ENCODE peak calls at places on chromosomes 13 and 19, in four cellular contexts. P is fibroblast of pulmonary artery; X is MM.1S; M is CD8-positive, alpha-beta T cell. V is an unnamed sample.
A peak's percentile ranks its signal among the peaks of the same experiment; 100 is the strongest.

GRCh38 chr19:13861714-13862531 is 15.0 kb upstream of the NANOS3 start:
- DNase-seq in P (peak; percentile 91), X (peak; percentile 75), M (peak; percentile 81), V (peak; percentile 96)

GRCh38 chr19:482186-483041 is 13.9 kb upstream of the MADCAM1 start:
- DNase-seq in P (no peak), X (no peak), M (no peak), V (no peak)

GRCh38 chr19:5131866-5132561 is 163.1 kb downstream of the KDM4B start:
- DNase-seq in P (no peak), X (no peak), M (no peak), V (no peak)

GRCh38 chr13:98014766-98015165 is 61.3 kb downstream of the IPO5 start:
- DNase-seq in P (peak; percentile 92), X (no peak), M (no peak), V (no peak)

GRCh38 chr13:98846991-98847390 is 94.5 kb upstream of the SLC15A1 start:
- DNase-seq in P (no peak), X (no peak), M (no peak), V (no peak)

GRCh38 chr13:66992183-66992582 is 238.0 kb downstream of the PCDH9 start:
- DNase-seq in P (peak; percentile 73), X (no peak), M (no peak), V (no peak)

GRCh38 chr13:92175330-92175729 is 776.9 kb downstream of the GPC5 start:
- DNase-seq in P (peak; percentile 87), X (peak; percentile 74), M (no peak), V (no peak)

GRCh38 chr13:49213539-49213938 is 6.6 kb upstream of the MLNR start:
- DNase-seq in P (no peak), X (no peak), M (no peak), V (no peak)

GRCh38 chr19:8079988-8080387 is 27.4 kb downstream of the CCL25 start:
- DNase-seq in P (no peak), X (no peak), M (no peak), V (no peak)

GRCh38 chr19:1261863-1262686 is 7.1 kb upstream of the CIRBP start:
- DNase-seq in P (no peak), X (no peak), M (no peak), V (no peak)

GRCh38 chr19:16377521-16377920 is 52.9 kb downstream of the KLF2 start:
- DNase-seq in P (no peak), X (no peak), M (no peak), V (no peak)

GRCh38 chr13:52949044-52949443 is 79.6 kb upstream of the OLFM4 start:
- DNase-seq in P (no peak), X (no peak), M (no peak), V (no peak)

GRCh38 chr19:2719232-2719735 is 1.9 kb downstream of the DIRAS1 start:
- DNase-seq in P (no peak), X (no peak), M (no peak), V (no peak)

GRCh38 chr13:41668130-41668757 is 210.9 kb downstream of the RGCC start:
- DNase-seq in P (peak; percentile 97), X (peak; percentile 53), M (no peak), V (peak; percentile 69)

GRCh38 chr13:71864094-71864980 is 2.7 kb downstream of the DACH1 start:
- DNase-seq in P (no peak), X (no peak), M (no peak), V (peak; percentile 55)

GRCh38 chr19:45553464-45553863 is 31.1 kb downstream of the OPA3 start:
- DNase-seq in P (no peak), X (no peak), M (no peak), V (no peak)

GRCh38 chr19:8618751-8619150 is 8.2 kb upstream of the ADAMTS10 start:
- DNase-seq in P (no peak), X (no peak), M (no peak), V (no peak)

GRCh38 chr19:601790-602189 is 12.1 kb downstream of the HCN2 start:
- DNase-seq in P (no peak), X (no peak), M (no peak), V (no peak)

GRCh38 chr19:29523568-29523967 is 2.2 kb upstream of the VSTM2B start:
- DNase-seq in P (no peak), X (no peak), M (no peak), V (no peak)

DNA sequence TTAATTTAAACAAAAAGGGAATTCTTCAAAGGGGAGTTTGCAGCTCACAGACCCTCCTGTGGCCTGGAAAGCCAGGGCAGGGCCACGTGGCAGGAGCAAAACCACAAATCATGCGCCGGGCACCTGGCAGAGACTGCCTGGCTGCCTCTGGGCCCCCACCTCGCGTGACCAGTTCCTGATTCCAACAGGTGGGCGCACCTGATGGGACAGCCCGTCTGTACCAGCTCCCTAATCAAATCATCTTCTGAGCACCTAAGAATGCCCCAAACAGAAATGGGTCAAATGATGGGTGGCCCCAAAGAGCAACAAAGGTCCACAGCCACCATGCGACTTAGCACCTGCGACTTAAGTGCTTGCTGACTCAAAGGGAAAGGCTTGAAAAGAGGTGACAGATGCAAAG is 9.2 kb downstream of the TMTC4 start:
- DNase-seq in P (no peak), X (no peak), M (no peak), V (no peak)
- TF ChIP-seq CTCF in P (no peak), X (no peak), M (no peak), V (no peak)

GRCh38 chr19:48630289-48631036 is 6.7 kb downstream of the DBP start:
- DNase-seq in P (peak; percentile 80), X (no peak), M (no peak), V (peak; percentile 49)
- TF ChIP-seq CTCF in P (peak; percentile 26), X (no peak), M (no peak), V (peak; percentile 21)

DNA sequence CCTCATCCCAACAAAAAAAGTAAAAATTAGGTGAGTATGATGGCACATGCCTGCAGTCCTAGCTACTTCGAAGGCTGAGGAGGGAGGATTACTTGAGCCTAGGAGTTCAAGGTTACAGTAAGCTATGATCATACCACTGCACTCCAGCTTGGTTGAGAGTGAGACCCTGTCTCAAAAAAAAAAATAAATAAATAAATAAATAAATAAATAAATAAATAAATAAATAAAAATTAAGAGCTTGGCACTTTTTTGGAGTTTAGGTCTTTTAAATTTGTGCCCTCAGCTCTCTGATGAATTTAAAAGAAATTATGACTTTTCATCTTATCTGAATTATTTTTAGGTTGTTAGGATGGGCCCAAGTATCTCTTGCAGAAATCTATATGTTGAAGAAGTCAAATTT is 8.9 kb downstream of the ZNF420 start:
- DNase-seq in P (no peak), X (no peak), M (no peak), V (no peak)
- TF ChIP-seq CTCF in P (no peak), X (no peak), M (no peak), V (no peak)

DNA sequence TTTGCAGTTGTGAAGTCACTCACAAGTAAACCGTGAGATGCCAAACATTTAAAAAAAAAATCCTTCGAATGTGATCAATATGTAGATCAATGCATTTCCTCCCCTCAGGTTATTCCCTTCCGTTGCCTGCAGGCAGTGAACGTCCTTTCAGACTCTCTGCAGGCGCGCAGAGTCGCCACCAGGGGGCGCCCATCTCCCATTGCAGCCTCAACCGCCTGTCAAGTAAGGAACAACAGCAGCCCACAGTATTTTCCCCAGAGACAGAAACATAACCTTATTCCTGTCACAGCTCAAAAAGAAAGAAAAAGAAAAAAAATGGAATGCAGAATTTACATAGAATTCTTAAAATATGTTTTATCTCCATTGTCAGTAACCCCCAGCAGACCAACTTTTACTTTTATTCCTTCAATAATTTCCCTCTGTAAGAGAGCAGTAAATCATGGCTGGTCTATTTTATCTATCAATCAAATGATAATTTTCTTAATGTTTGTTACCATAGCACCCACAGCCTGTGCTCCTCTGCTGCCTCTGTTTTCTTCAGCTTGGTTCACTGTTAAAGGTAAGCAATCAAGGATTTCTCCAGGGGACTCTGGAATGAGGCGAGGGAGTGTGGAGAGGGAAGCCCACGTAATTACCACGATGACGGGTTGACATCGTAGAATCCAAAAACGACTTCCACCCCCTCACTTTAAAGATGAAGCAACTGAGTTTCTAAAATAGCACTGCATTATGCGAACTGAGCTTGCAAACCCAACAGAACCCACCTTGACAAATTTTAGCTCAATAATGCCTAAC is 637.6 kb upstream of the ARGLU1 start:
- DNase-seq in P (peak; percentile 72), X (peak; percentile 57), M (no peak), V (no peak)
- TF ChIP-seq CTCF in P (peak; percentile 97), X (peak; percentile 98), M (peak; percentile 92), V (peak; percentile 94)

GRCh38 chr19:23823952-23824389 is 65.3 kb upstream of the ZNF681 start:
- DNase-seq in P (no peak), X (peak; percentile 89), M (no peak), V (no peak)
- TF ChIP-seq CTCF in P (no peak), X (peak; percentile 65), M (no peak), V (peak; percentile 11)

GRCh38 chr19:52585604-52586003 is 15.5 kb downstream of the ZNF701 start:
- DNase-seq in P (no peak), X (no peak), M (no peak), V (no peak)

GRCh38 chr19:52592301-52592700 is 22.2 kb downstream of the ZNF701 start:
- DNase-seq in P (no peak), X (no peak), M (no peak), V (no peak)

GRCh38 chr19:52585101-52585500 is 15.0 kb downstream of the ZNF701 start:
- DNase-seq in P (no peak), X (no peak), M (no peak), V (no peak)

GRCh38 chr19:52590728-52591127 is 20.6 kb downstream of the ZNF701 start:
- DNase-seq in P (no peak), X (no peak), M (no peak), V (no peak)
- TF ChIP-seq CTCF in P (no peak), X (no peak), M (no peak), V (no peak)